ENCODE peak calls at places on chromosomes 5 and 9, in nine cellular contexts. A is transverse colon, L is cardiac fibroblast, Z is foreskin fibroblast, D is progenitor cell of endocrine pancreas, E is gastrocnemius medialis, I is RWPE1, Q is body of pancreas, K is suprapubic skin. W is an unnamed sample.
A peak's percentile ranks its signal among the peaks of the same experiment; 100 is the strongest.

GRCh38 chr9:113626735-113627495 is 163.4 kb downstream of the RGS3 start:
- DNase-seq in E (no peak), K (peak; percentile 73), Q (peak; percentile 24), Z (no peak), D (no peak), L (peak; percentile 20), I (no peak), A (no peak), W (no peak)

GRCh38 chr9:133691659-133692363 is 46.3 kb downstream of the SARDH start:
- DNase-seq in E (no peak), D (no peak), A (no peak), Z (no peak), K (no peak), L (no peak), I (no peak), Q (no peak), W (no peak)

GRCh38 chr5:128349044-128349629 is 188.9 kb downstream of the FBN2 start:
- DNase-seq in Z (no peak), A (peak; percentile 66), L (peak; percentile 6), K (no peak), D (no peak), I (peak; percentile 89), Q (peak; percentile 35), E (no peak), W (no peak)

GRCh38 chr9:36597412-36598178 is 24.9 kb downstream of the MELK start:
- DNase-seq in L (peak; percentile 73), Q (peak; percentile 2), D (no peak), I (peak; percentile 50), K (no peak), E (no peak), Z (peak; percentile 54), A (no peak), W (peak; percentile 9)

GRCh38 chr9:134698587-134699342 is 57.2 kb downstream of the COL5A1 start:
- DNase-seq in L (peak; percentile 61), I (peak; percentile 79), E (no peak), A (peak; percentile 66), D (peak; percentile 77), K (no peak), Z (peak; percentile 38), Q (peak; percentile 61), W (peak; percentile 89)

GRCh38 chr5:77452351-77452750 is 39.8 kb downstream of the WDR41 start:
- DNase-seq in Q (no peak), E (no peak), Z (no peak), A (no peak), I (no peak), L (no peak), D (no peak), K (no peak), W (no peak)

GRCh38 chr5:1551913-1552312 is 28.2 kb upstream of the LPCAT1 start:
- DNase-seq in K (peak; percentile 66), I (no peak), D (no peak), E (no peak), L (no peak), Q (no peak), A (no peak), Z (no peak), W (no peak)

GRCh38 chr5:129664336-129664937 is 83.5 kb upstream of the MINAR2 start:
- DNase-seq in K (no peak), L (peak; percentile 80), Q (peak; percentile 52), Z (peak; percentile 29), I (peak; percentile 49), E (no peak), D (no peak), A (peak; percentile 41), W (peak; percentile 50)

GRCh38 chr5:8333977-8334376 is 465.0 kb downstream of the MTRR start:
- DNase-seq in K (no peak), A (no peak), L (no peak), E (no peak), D (no peak), I (no peak), Z (no peak), Q (no peak), W (no peak)

DNA sequence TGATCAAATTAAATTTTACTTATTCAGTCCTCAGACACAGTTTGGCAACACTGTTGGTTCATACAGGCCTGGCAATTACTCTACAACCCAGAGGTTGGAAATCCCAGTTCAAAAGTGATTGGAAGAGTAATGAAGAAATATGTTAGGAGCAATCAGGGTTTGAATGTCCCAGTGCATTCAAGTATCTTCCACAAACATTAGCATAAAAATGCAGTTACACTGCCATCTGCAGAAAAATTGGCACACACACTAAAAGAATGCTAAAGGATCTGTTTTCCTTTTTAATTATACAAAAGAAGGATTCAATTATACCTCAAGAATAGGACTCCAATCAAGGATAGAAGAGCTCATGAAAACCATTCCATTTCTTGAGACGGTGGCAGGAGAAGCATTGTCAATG is 130.2 kb downstream of the DNAH5 start:
- DNase-seq in Z (no peak), I (no peak), A (no peak), L (no peak), D (no peak), Q (no peak), K (no peak), E (no peak), W (no peak)
- TF ChIP-seq CTCF in Z (no peak), I (no peak), A (no peak), L (no peak), D (no peak), Q (no peak), K (no peak), E (no peak), W (no peak)

GRCh38 chr9:34253460-34253837 is 74.6 kb downstream of the UBAP1 start:
- DNase-seq in I (no peak), L (peak; percentile 72), D (no peak), Z (peak; percentile 60), K (no peak), E (peak; percentile 38), Q (no peak), A (no peak), W (no peak)
- TF ChIP-seq CTCF in I (no peak), L (peak; percentile 59), D (no peak), Z (peak; percentile 26), K (no peak), E (no peak), Q (no peak), A (no peak), W (no peak)

DNA sequence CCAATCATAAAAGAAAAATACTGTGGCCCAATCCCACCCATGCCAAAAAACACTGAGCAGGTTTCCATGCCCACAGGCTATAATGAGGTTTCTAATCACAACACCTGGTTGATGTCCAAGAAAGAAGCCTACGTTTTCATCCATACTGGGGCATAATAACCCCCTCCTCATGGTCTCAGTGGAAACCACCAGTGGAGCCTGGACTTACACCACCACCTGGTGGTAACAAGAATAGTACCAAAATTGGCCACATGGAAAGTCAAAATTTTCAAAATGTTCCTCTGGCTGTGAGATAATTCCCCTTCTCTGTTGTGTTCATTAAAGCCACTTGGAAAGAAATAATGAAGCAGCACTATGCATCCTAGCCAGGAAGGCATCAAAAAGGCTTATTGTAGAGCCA is 687.3 kb upstream of the ST8SIA4 start:
- DNase-seq in D (no peak), Z (no peak), I (no peak), Q (no peak), K (no peak), E (no peak), A (no peak), L (no peak), W (no peak)
- TF ChIP-seq CTCF in D (peak; percentile 33), Z (peak; percentile 30), I (no peak), Q (no peak), K (no peak), E (no peak), A (no peak), L (no peak), W (peak; percentile 26)

GRCh38 chr5:91367908-91368648 is 15.0 kb downstream of the ARRDC3 start:
- DNase-seq in I (no peak), K (no peak), Q (no peak), L (peak; percentile 5), Z (no peak), D (no peak), E (no peak), A (no peak), W (no peak)
- TF ChIP-seq CTCF in I (no peak), K (no peak), Q (no peak), L (no peak), Z (no peak), D (no peak), E (no peak), A (no peak), W (no peak)

GRCh38 chr5:140075371-140075770 is 32.3 kb upstream of the NRG2 start:
- DNase-seq in L (peak; percentile 48), D (no peak), K (no peak), I (peak; percentile 44), A (no peak), E (no peak), Z (no peak), Q (no peak), W (no peak)
- TF ChIP-seq CTCF in L (no peak), D (no peak), K (peak; percentile 7), I (peak; percentile 45), A (no peak), E (no peak), Z (no peak), Q (peak; percentile 44), W (no peak)

W was measured in endothelial cell.